ENCODE peak calls at places on chromosomes 12 and 14, in five cellular contexts. One of them, this sample, is unnamed.
A peak's percentile ranks its signal among the peaks of the same experiment; 100 is the strongest.

GRCh38 chr12:104384141-104384880 is 72.4 kb upstream of the CHST11 start:
- DNase-seq in T-cell: no peak
- DNase-seq in NCI-H446 treated with DMSO at 0.1 percent for 48 hours: no peak
- DNase-seq in Ammon's horn: no peak
- DNase-seq in heart right ventricle: no peak
- DNase-seq in this sample: no peak

GRCh38 chr12:123934016-123934620 is 38.5 kb downstream of the CCDC92 start:
- DNase-seq in T-cell: no peak
- DNase-seq in NCI-H446 treated with DMSO at 0.1 percent for 48 hours: no peak
- DNase-seq in Ammon's horn: no peak
- DNase-seq in heart right ventricle: no peak
- DNase-seq in this sample: no peak

GRCh38 chr12:125861299-125862281 is 796.4 kb downstream of the AACS start:
- DNase-seq in T-cell: no peak
- DNase-seq in NCI-H446 treated with DMSO at 0.1 percent for 48 hours: no peak
- DNase-seq in Ammon's horn: no peak
- DNase-seq in heart right ventricle: peak; percentile 69
- DNase-seq in this sample: no peak

GRCh38 chr12:124466200-124467128 is 100.9 kb downstream of the NCOR2 start:
- DNase-seq in T-cell: peak; percentile 90
- DNase-seq in NCI-H446 treated with DMSO at 0.1 percent for 48 hours: no peak
- DNase-seq in Ammon's horn: no peak
- DNase-seq in heart right ventricle: peak; percentile 73
- DNase-seq in this sample: peak; percentile 91

GRCh38 chr14:105023791-105024480 is 3.1 kb upstream of the CDCA4 start:
- DNase-seq in T-cell: no peak
- DNase-seq in NCI-H446 treated with DMSO at 0.1 percent for 48 hours: no peak
- DNase-seq in Ammon's horn: no peak
- DNase-seq in heart right ventricle: no peak
- DNase-seq in this sample: no peak

GRCh38 chr14:23146980-23147379 is 27.9 kb upstream of the CEBPE start:
- DNase-seq in T-cell: no peak
- DNase-seq in NCI-H446 treated with DMSO at 0.1 percent for 48 hours: no peak
- DNase-seq in Ammon's horn: no peak
- DNase-seq in heart right ventricle: no peak
- DNase-seq in this sample: no peak

GRCh38 chr12:66695130-66695529 is 16.3 kb upstream of the GRIP1 start:
- DNase-seq in T-cell: no peak
- DNase-seq in NCI-H446 treated with DMSO at 0.1 percent for 48 hours: no peak
- DNase-seq in Ammon's horn: no peak
- DNase-seq in heart right ventricle: no peak
- DNase-seq in this sample: no peak

GRCh38 chr14:54085137-54085810 is 128.6 kb upstream of the BMP4 start:
- DNase-seq in T-cell: no peak
- DNase-seq in NCI-H446 treated with DMSO at 0.1 percent for 48 hours: no peak
- DNase-seq in Ammon's horn: no peak
- DNase-seq in heart right ventricle: no peak
- DNase-seq in this sample: no peak

GRCh38 chr14:51521764-51522163 is 129.9 kb upstream of the FRMD6 start:
- DNase-seq in T-cell: no peak
- DNase-seq in NCI-H446 treated with DMSO at 0.1 percent for 48 hours: no peak
- DNase-seq in Ammon's horn: no peak
- DNase-seq in heart right ventricle: no peak
- DNase-seq in this sample: no peak

GRCh38 chr14:33165144-33165925 is 226.7 kb downstream of the NPAS3 start:
- DNase-seq in T-cell: no peak
- DNase-seq in NCI-H446 treated with DMSO at 0.1 percent for 48 hours: no peak
- DNase-seq in Ammon's horn: peak; percentile 41
- DNase-seq in heart right ventricle: no peak
- DNase-seq in this sample: no peak

GRCh38 chr12:46438719-46439319 is 66.2 kb upstream of the SLC38A2 start:
- DNase-seq in T-cell: no peak
- DNase-seq in NCI-H446 treated with DMSO at 0.1 percent for 48 hours: no peak
- DNase-seq in Ammon's horn: no peak
- DNase-seq in heart right ventricle: no peak
- DNase-seq in this sample: no peak

GRCh38 chr14:20429801-20430669 is 5.9 kb downstream of the KLHL33 start:
- DNase-seq in T-cell: no peak
- DNase-seq in NCI-H446 treated with DMSO at 0.1 percent for 48 hours: peak; percentile 71
- DNase-seq in Ammon's horn: peak; percentile 59
- DNase-seq in heart right ventricle: peak; percentile 43
- DNase-seq in this sample: no peak

GRCh38 chr14:103198429-103199140 is 75.3 kb downstream of the TNFAIP2 start:
- DNase-seq in T-cell: no peak
- DNase-seq in NCI-H446 treated with DMSO at 0.1 percent for 48 hours: no peak
- DNase-seq in Ammon's horn: no peak
- DNase-seq in heart right ventricle: no peak
- DNase-seq in this sample: no peak

GRCh38 chr14:83874662-83875061 is 1655.3 kb upstream of the FLRT2 start:
- DNase-seq in T-cell: no peak
- DNase-seq in NCI-H446 treated with DMSO at 0.1 percent for 48 hours: no peak
- DNase-seq in Ammon's horn: no peak
- DNase-seq in heart right ventricle: no peak
- DNase-seq in this sample: no peak

GRCh38 chr12:83664650-83665049 is 977.9 kb downstream of the TMTC2 start:
- DNase-seq in T-cell: no peak
- DNase-seq in NCI-H446 treated with DMSO at 0.1 percent for 48 hours: peak; percentile 86
- DNase-seq in Ammon's horn: peak; percentile 5
- DNase-seq in heart right ventricle: no peak
- DNase-seq in this sample: no peak

GRCh38 chr14:99966912-99967311 is 98.3 kb upstream of the EVL start:
- DNase-seq in T-cell: no peak
- DNase-seq in NCI-H446 treated with DMSO at 0.1 percent for 48 hours: no peak
- DNase-seq in Ammon's horn: no peak
- DNase-seq in heart right ventricle: no peak
- DNase-seq in this sample: no peak

GRCh38 chr14:53306926-53307325 is 153.8 kb upstream of the DDHD1 start:
- DNase-seq in T-cell: no peak
- DNase-seq in NCI-H446 treated with DMSO at 0.1 percent for 48 hours: no peak
- DNase-seq in Ammon's horn: peak; percentile 96
- DNase-seq in heart right ventricle: no peak
- DNase-seq in this sample: no peak

GRCh38 chr12:60014441-60014840 is 418.6 kb downstream of the SLC16A7 start:
- DNase-seq in T-cell: no peak
- DNase-seq in NCI-H446 treated with DMSO at 0.1 percent for 48 hours: no peak
- DNase-seq in Ammon's horn: no peak
- DNase-seq in heart right ventricle: no peak
- DNase-seq in this sample: no peak

This sample was measured in central memory CD4-positive, alpha-beta T cell.